ENCODE peak calls at places on chromosomes 13 and 19, in six cellular contexts. Q is neural progenitor cell, G is heart right ventricle, P is fibroblast of lung, L is kidney, U is upper lobe of right lung. N is an unnamed sample.

GRCh38 chr19:31253816-31254551 is 95.3 kb downstream of the TSHZ3 start:
- DNase-seq in U (no peak), G (no peak), Q (no peak), P (peak; percentile 62), L (no peak), N (no peak)

GRCh38 chr19:17807731-17808316 is 12.9 kb downstream of the B3GNT3 start:
- DNase-seq in Q (no peak), P (no peak), L (no peak), G (no peak), U (no peak), N (no peak)

GRCh38 chr19:38145627-38146026 is 78.4 kb downstream of the DPF1 start:
- DNase-seq in G (no peak), P (no peak), Q (no peak), L (no peak), U (no peak), N (no peak)

GRCh38 chr13:86906458-86906857 is 764.7 kb upstream of the SLITRK5 start:
- DNase-seq in G (no peak), U (no peak), Q (no peak), P (peak; percentile 60), L (no peak), N (no peak)

GRCh38 chr19:56145698-56146097 is 4.6 kb downstream of the ZNF444 start:
- DNase-seq in G (no peak), Q (no peak), U (no peak), P (no peak), L (no peak), N (no peak)

GRCh38 chr19:3073159-3073563 is 10.9 kb upstream of the TLE5 start:
- DNase-seq in G (no peak), Q (no peak), U (no peak), P (peak; percentile 51), L (no peak), N (no peak)

GRCh38 chr13:25608181-25608580 is 236.4 kb downstream of the ATP8A2 start:
- DNase-seq in G (no peak), L (no peak), U (no peak), Q (no peak), P (no peak), N (no peak)

GRCh38 chr19:4409123-4409933 is 6.9 kb downstream of the CHAF1A start:
- DNase-seq in U (no peak), G (no peak), L (no peak), Q (no peak), P (no peak), N (no peak)

GRCh38 chr19:2815923-2816322 is 3.7 kb upstream of the ZNF554 start:
- DNase-seq in Q (no peak), G (no peak), L (peak; percentile 59), U (no peak), P (no peak), N (no peak)

GRCh38 chr13:46530084-46530935 is 22.7 kb upstream of the LRCH1 start:
- DNase-seq in G (no peak), Q (no peak), L (no peak), U (no peak), P (peak; percentile 68), N (no peak)

GRCh38 chr13:46134961-46135522 is 30.2 kb upstream of the CPB2 start:
- DNase-seq in P (peak; percentile 23), Q (peak; percentile 18), G (no peak), U (no peak), L (no peak), N (no peak)

GRCh38 chr19:58399903-58400637 is 4.6 kb downstream of the RNF225 start:
- DNase-seq in P (no peak), G (no peak), Q (no peak), U (no peak), L (peak; percentile 37), N (no peak)

GRCh38 chr19:33472696-33473624 is 48.6 kb downstream of the PEPD start:
- DNase-seq in P (peak; percentile 99), Q (no peak), U (peak; percentile 33), G (no peak), L (no peak), N (no peak)

GRCh38 chr19:13503570-13504235 is 2.6 kb downstream of the CACNA1A start:
- DNase-seq in U (no peak), P (no peak), G (no peak), L (no peak), Q (no peak), N (no peak)

GRCh38 chr19:13507053-13507611 is 853 bp upstream of the CACNA1A start:
- DNase-seq in Q (peak; percentile 77), L (no peak), P (peak; percentile 17), G (no peak), U (no peak), N (no peak)

GRCh38 chr19:13506550-13506878 is 235 bp upstream of the CACNA1A start:
- DNase-seq in P (peak; percentile 7), U (no peak), G (no peak), L (no peak), Q (peak; percentile 57), N (no peak)

GRCh38 chr19:13505761-13506549 is at the start of gene CACNA1A:
- DNase-seq in U (no peak), L (no peak), P (peak; percentile 14), Q (peak; percentile 83), G (no peak), N (no peak)

GRCh38 chr19:13505164-13505695 is 1.0 kb downstream of the CACNA1A start:
- DNase-seq in P (no peak), L (no peak), U (no peak), G (no peak), Q (no peak), N (no peak)
- H3K4me3 ChIP-seq in P (no peak overlapping the region), L (no peak overlapping the region), U (no peak overlapping the region), G (no peak overlapping the region), Q (peak overlapping the region; percentile 98), N (no peak overlapping the region)

DNA sequence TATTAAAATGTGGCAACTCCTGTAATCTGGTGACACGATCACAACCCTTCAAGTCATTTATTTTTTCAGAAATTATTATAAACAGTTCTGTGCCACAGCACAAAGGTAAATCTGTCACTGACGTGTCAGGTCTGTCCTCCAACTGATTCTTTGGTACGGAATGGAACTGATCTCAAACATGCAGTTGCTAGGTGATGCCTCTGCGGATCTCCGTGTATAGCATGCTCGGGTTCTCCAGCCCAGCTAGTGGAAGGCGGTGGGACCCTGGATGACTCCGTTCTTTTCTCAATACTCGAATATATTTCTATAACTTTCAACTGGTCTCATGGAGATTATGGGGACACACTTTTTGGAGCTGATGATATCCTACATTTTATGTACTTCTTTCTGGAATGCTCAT is 11.0 kb downstream of the RANBP3 start:
- DNase-seq in G (no peak), L (no peak), Q (no peak), P (no peak), U (no peak), N (no peak)
- H3K27ac ChIP-seq in G (peak overlapping the region; percentile 39), L (no peak overlapping the region), Q (no peak overlapping the region), P (peak overlapping the region; percentile 72), U (no peak overlapping the region), N (no peak overlapping the region)

GRCh38 chr19:47448360-47448727 is 23.3 kb downstream of the SLC8A2 start:
- DNase-seq in Q (no peak), P (no peak), L (no peak), G (no peak), U (no peak), N (no peak)

GRCh38 chr19:47445937-47446402 is 25.7 kb downstream of the SLC8A2 start:
- DNase-seq in U (peak; percentile 87), L (peak; percentile 89), G (no peak), P (no peak), Q (peak; percentile 58), N (peak; percentile 56)

GRCh38 chr19:47446534-47447469 is 24.9 kb downstream of the SLC8A2 start:
- DNase-seq in Q (peak; percentile 79), P (no peak), L (peak; percentile 75), U (peak; percentile 81), G (no peak), N (no peak)

GRCh38 chr19:47445527-47445926 is 26.2 kb downstream of the SLC8A2 start:
- DNase-seq in L (no peak), Q (no peak), U (no peak), P (no peak), G (no peak), N (no peak)

DNA sequence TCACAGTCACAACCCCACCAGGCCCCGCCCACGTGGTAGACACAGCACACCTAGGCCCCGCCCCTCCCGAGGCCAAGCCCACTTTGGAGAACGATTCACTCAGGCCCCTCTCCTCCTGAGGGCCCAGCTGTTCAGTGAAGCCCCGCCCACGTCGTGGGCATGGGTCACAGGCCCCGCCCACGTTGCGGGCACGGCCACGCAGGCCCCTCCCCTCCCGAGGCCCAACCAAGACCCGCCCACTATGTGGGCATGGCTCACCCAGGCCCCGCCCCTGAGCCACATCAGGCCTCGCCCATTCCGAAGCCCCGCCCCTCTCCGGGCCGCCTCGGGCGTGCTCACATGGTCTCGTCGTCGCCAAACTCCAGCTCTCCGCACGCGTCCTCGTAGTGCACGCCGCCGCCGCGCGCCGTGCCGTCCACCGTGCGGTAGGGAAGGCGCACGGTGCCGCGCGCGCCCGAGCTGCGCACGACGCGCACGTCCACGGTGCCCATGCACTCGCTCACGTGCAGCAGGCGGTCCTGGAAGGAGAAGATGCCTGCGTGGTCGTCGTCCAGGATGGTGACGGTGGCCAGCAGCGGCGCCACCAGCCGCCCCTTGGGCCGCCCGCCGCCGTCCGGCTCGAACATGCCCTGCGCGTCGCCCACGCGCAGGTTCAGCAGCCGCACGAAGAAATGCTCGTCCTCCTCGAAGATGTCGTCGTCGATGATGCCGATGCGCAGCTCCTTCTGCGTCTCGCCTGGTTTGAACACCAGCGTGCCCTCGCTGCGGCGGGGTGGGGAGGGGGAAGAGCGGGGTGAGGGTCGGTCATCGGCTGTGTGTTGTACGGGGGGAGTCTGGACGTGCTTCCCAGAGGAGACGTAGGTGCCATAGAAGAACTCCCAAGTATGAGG is 24.0 kb downstream of the SLC8A2 start:
- DNase-seq in U (peak; percentile 79), L (peak; percentile 83), P (peak; percentile 15), G (peak; percentile 36), Q (peak; percentile 94), N (peak; percentile 57)
- H3K4me3 ChIP-seq in U (no peak overlapping the region), L (no peak overlapping the region), P (no peak overlapping the region), G (no peak overlapping the region), Q (peak overlapping the region; percentile 40), N (peak overlapping the region; percentile 14)

GRCh38 chr13:41785402-41786142 is 175.3 kb downstream of the VWA8 start:
- DNase-seq in U (no peak), G (no peak), P (no peak), Q (no peak), L (no peak), N (no peak)
- H3K27ac ChIP-seq in U (no peak overlapping the region), G (no peak overlapping the region), P (no peak overlapping the region), Q (no peak overlapping the region), L (no peak overlapping the region), N (no peak overlapping the region)

N was measured in CD8-positive, alpha-beta memory T cell.